ENCODE peak calls at places on chromosomes 2 and 18, in eight cellular contexts. I is WTC11, T is mesothelial cell of epicardium, X is prostate gland, S is MCF 10A, P is A549, D is uterus, O is nephron progenitor cell. M is an unnamed sample.

GRCh38 chr2:24708537-24709152 is 84.5 kb downstream of the PTRHD1 start:
- DNase-seq in I (no peak), T (no peak), X (no peak), S (peak), P (no peak), D (no peak), O (no peak), M (no peak)

GRCh38 chr2:118371500-118371899 is 283.2 kb downstream of the INSIG2 start:
- DNase-seq in I (peak), T (no peak), X (no peak), S (peak), P (peak), D (no peak), O (peak), M (peak)

GRCh38 chr18:49730951-49731391 is 82.4 kb downstream of the ACAA2 start:
- DNase-seq in I (no peak), T (no peak), X (no peak), S (no peak), P (no peak), D (no peak), O (no peak), M (no peak)

GRCh38 chr2:240820607-240821428 is 799 bp upstream of the KIF1A start:
- DNase-seq in I (peak), T (no peak), X (no peak), S (no peak), P (peak), D (no peak), O (peak), M (peak)

GRCh38 chr2:159798376-159798724 is 342 bp upstream of the CD302 start:
- DNase-seq in I (no peak), T (no peak), X (no peak), S (no peak), P (no peak), D (no peak), O (no peak), M (no peak)

GRCh38 chr2:161208527-161209139 is 48.4 kb downstream of the TANK start:
- DNase-seq in I (no peak), T (no peak), X (no peak), S (peak), P (peak), D (no peak), O (no peak), M (no peak)

GRCh38 chr18:38944446-38945024 is 1378.9 kb upstream of the CELF4 start:
- DNase-seq in I (no peak), T (no peak), X (no peak), S (no peak), P (no peak), D (no peak), O (no peak), M (no peak)

GRCh38 chr2:137952586-137953129 is 11.6 kb upstream of the HNMT start:
- DNase-seq in I (no peak), T (no peak), X (no peak), S (no peak), P (no peak), D (no peak), O (no peak), M (no peak)

GRCh38 chr2:132620115-132620514 is 49.9 kb downstream of the LYPD1 start:
- DNase-seq in I (no peak), T (no peak), X (no peak), S (peak), P (no peak), D (no peak), O (no peak), M (no peak)

GRCh38 chr2:163123526-163123925 is 285.0 kb upstream of the KCNH7 start:
- DNase-seq in I (no peak), T (no peak), X (no peak), S (no peak), P (no peak), D (no peak), O (no peak), M (no peak)

GRCh38 chr2:111900859-111901258 is 2.5 kb downstream of the MERTK start:
- DNase-seq in I (peak), T (no peak), X (no peak), S (peak), P (peak), D (no peak), O (no peak), M (peak)

GRCh38 chr2:145411493-145411892 is 891.6 kb upstream of the ZEB2 start:
- DNase-seq in I (no peak), T (no peak), X (no peak), S (no peak), P (no peak), D (no peak), O (no peak), M (no peak)

DNA sequence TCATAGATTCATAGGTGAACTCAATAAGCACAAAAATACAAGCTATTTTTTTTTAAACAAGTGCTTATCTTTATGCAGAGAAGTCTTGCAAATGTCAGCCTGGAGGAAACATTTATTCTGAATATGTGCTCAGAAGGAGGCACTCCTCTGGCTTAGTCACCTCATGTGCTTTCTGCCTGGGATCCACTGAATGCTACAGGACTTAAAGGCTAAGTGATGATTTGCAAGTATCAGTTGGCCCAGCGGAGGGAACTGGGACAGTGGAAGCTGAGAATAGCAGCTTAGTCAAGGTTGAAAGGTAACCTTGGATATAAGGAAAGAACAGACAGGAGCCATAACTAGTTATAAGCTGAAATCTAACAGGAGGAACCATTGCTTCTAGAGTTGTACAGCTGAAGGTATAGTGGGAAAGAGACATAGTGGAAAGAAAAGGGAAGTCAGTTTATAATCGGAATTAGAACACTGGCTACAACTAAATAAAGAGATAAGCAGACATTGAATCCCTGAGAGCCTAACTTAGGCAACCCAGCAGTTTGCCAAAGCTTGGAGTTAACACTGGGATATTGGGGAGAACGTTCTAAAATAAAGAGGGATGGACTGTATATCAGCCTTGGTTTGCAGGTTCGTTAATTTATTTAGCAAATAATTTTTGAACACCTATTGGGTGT is 488.7 kb downstream of the SUCLG1 start:
- DNase-seq in I (no peak), T (no peak), X (no peak), S (no peak), P (no peak), D (no peak), O (no peak), M (no peak)
- TF ChIP-seq CTCF in I (no peak), T (no peak), X (no peak), S (no peak), P (no peak), D (no peak), O (no peak), M (no peak)

GRCh38 chr2:85131116-85131515 is 2.1 kb upstream of the TCF7L1 start:
- DNase-seq in I (peak), T (no peak), X (no peak), S (peak), P (no peak), D (peak), O (peak), M (peak)
- TF ChIP-seq CTCF in I (no peak), T (peak), X (peak), S (no peak), P (peak), D (peak), O (peak), M (no peak)

GRCh38 chr2:170770304-170771048 is at the start of gene ERICH2:
- DNase-seq in I (peak), T (peak), X (peak), S (peak), P (peak), D (peak), O (peak), M (peak)
- TF ChIP-seq CTCF in I (no peak), T (no peak), X (no peak), S (no peak), P (no peak), D (no peak), O (no peak), M (no peak)

DNA sequence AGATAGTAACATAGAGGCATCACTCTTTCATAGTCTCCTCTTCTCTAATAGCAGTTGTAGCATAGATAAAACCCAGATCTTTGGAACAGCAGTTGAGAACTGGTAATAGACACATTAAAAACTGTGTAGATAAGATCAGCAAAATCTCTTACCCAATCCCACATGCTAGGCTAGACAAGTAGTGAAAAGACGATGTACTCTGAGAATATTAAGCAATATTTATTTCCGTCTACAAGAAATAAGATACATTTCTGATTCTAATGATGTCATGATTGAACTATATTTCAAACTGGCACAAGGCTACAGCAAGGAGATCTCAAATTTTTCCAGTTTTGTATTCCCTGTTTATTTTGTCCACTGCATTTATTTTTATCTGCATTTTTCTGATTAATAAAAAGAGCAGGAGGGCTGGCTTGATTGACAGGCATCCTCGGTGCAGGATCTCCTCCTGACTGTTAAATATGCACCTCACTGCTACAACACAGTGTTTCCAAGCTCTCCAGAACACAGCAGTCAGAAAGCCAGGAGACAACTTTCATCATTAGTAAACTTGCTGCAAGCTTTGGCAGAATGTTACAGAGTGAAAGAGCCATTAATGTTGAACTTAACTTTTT is 73.3 kb upstream of the ATIC start:
- DNase-seq in I (no peak), T (no peak), X (no peak), S (peak), P (no peak), D (no peak), O (no peak), M (no peak)
- TF ChIP-seq CTCF in I (no peak), T (no peak), X (no peak), S (no peak), P (no peak), D (no peak), O (no peak), M (no peak)

GRCh38 chr2:64622443-64623231 is 31.1 kb downstream of the SERTAD2 start:
- DNase-seq in I (peak), T (no peak), X (no peak), S (no peak), P (no peak), D (peak), O (no peak), M (no peak)
- TF ChIP-seq CTCF in I (no peak), T (no peak), X (no peak), S (peak), P (no peak), D (peak), O (no peak), M (no peak)

DNA sequence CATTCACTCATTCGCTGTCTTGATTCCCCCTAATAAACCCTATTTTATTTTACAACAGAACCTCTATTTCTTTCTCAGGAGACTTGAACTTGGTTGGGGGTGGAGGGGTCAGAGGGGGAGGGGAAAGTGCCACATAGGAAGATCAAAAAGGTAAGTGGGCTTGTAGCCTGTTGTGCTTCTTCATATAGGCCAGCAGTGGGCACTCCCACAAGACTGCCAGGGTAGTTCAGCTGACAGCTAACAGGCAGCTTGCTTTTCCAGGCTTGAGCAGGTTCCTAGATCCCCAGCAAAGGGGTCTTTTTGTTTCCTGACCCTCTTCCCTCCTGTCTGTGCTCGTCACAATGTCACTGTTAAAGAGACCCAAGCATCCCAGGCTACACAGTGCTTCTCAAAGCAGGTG is 829 bp upstream of the KIAA2012 start:
- DNase-seq in I (no peak), T (no peak), X (no peak), S (no peak), P (no peak), D (no peak), O (no peak), M (no peak)
- TF ChIP-seq CTCF in I (peak), T (no peak), X (no peak), S (no peak), P (no peak), D (no peak), O (peak), M (peak)

DNA sequence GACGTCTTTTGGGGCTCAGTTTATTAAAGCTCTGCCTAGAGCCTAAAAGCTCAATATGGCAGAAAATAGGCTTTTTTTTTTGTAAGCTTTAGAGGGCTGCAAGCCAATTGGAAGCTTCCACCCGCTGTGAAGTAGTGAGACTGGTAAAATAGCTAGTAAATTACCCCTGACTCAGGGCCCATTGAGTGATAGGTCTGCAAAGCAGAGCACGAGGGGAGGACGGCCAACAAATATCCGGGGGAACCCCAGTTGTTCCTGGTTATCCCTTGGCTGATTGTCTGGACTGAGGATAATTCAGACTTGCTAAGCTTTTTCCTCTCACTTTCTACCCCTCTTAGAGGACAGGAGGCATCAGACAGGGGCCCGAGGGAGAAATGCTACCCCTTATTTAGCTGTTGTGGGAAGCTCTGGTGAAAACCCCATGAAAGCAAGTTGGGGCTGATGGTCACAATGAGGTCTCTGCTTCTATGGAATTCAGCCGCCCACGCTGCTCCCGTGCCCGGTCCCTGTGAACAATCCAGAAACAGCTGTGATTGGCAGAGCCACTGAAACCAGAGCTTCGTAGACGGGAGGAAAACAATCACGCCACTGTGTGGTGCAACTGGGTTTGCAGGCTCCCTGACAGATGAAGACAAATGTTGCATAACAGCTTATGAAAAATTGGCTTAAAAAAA is 141.9 kb upstream of the LGALSL start:
- DNase-seq in I (no peak), T (no peak), X (peak), S (peak), P (peak), D (peak), O (peak), M (peak)
- TF ChIP-seq CTCF in I (no peak), T (no peak), X (peak), S (peak), P (peak), D (peak), O (no peak), M (no peak)

GRCh38 chr18:75480487-75480886 is 53.0 kb upstream of the SMIM21 start:
- DNase-seq in I (no peak), T (no peak), X (no peak), S (no peak), P (no peak), D (no peak), O (no peak), M (no peak)

GRCh38 chr18:75478996-75479870 is 51.7 kb upstream of the SMIM21 start:
- DNase-seq in I (no peak), T (no peak), X (no peak), S (peak), P (peak), D (no peak), O (no peak), M (no peak)

GRCh38 chr18:75477913-75478312 is 50.4 kb upstream of the SMIM21 start:
- DNase-seq in I (no peak), T (no peak), X (no peak), S (peak), P (no peak), D (no peak), O (no peak), M (no peak)

GRCh38 chr18:75482880-75483279 is 55.4 kb upstream of the SMIM21 start:
- DNase-seq in I (no peak), T (no peak), X (no peak), S (no peak), P (no peak), D (no peak), O (no peak), M (no peak)

GRCh38 chr18:75483662-75484061 is 56.2 kb upstream of the SMIM21 start:
- DNase-seq in I (no peak), T (no peak), X (no peak), S (no peak), P (no peak), D (no peak), O (no peak), M (no peak)
- TF ChIP-seq CTCF in I (no peak), T (no peak), X (no peak), S (no peak), P (no peak), D (no peak), O (no peak), M (no peak)

M was measured in endothelial cell.